ENCODE peak calls at places on chromosomes 11 and 22, in eight cellular contexts. D is activated B cell treated with CpG ODN at 0.5 μM for 24 hours; G is thoracic aorta; K is CD8-positive, alpha-beta T cell; V is psoas muscle; P is AG04450; H is HFF-Myc; I is upper lobe of right lung. Q is an unnamed sample.

GRCh38 chr11:93737904-93738612 is 3.2 kb downstream of the TAF1D start:
- DNase-seq in H (no peak), P (no peak), I (no peak), V (no peak), D (no peak), G (no peak), K (no peak), Q (peak; percentile 44)

GRCh38 chr11:19743622-19744021 is 31.0 kb downstream of the NAV2 start:
- DNase-seq in D (no peak), G (no peak), K (no peak), H (no peak), I (no peak), V (no peak), P (no peak), Q (no peak)

GRCh38 chr11:130070109-130070828 is 575 bp downstream of the APLP2 start:
- DNase-seq in K (peak; percentile 67), G (no peak), V (peak; percentile 66), D (peak; percentile 58), H (no peak), P (no peak), I (peak; percentile 77), Q (peak; percentile 28)

GRCh38 chr11:54946429-54946828 is 239.8 kb downstream of the OR4A5 start:
- DNase-seq in P (no peak), I (no peak), K (no peak), V (no peak), G (no peak), H (no peak), D (no peak), Q (no peak)

GRCh38 chr11:11567862-11568650 is 53.7 kb downstream of the GALNT18 start:
- DNase-seq in V (no peak), P (no peak), I (no peak), H (no peak), D (no peak), K (no peak), G (no peak), Q (peak; percentile 4)

GRCh38 chr11:125123947-125124633 is 12.7 kb upstream of the TMEM218 start:
- DNase-seq in P (no peak), H (peak; percentile 27), V (peak; percentile 77), D (no peak), I (peak; percentile 81), G (no peak), K (no peak), Q (peak; percentile 72)

GRCh38 chr11:128310676-128311445 is 276.5 kb downstream of the ETS1 start:
- DNase-seq in H (no peak), K (peak; percentile 47), G (no peak), I (no peak), V (no peak), P (no peak), D (no peak), Q (peak; percentile 14)

GRCh38 chr11:34564406-34564805 is 50.8 kb upstream of the ELF5 start:
- DNase-seq in I (no peak), K (no peak), G (no peak), P (no peak), V (no peak), H (no peak), D (no peak), Q (peak; percentile 9)

GRCh38 chr11:88704505-88704904 is 361.3 kb downstream of the GRM5 start:
- DNase-seq in I (no peak), H (no peak), V (no peak), P (no peak), D (no peak), G (no peak), K (no peak), Q (peak; percentile 7)

GRCh38 chr11:117597083-117597482 is 199.9 kb downstream of the DSCAML1 start:
- DNase-seq in K (no peak), I (peak; percentile 75), V (no peak), G (no peak), H (no peak), D (no peak), P (no peak), Q (peak; percentile 41)

GRCh38 chr11:18280438-18281046 is 14.5 kb downstream of the SAA1 start:
- DNase-seq in G (no peak), I (no peak), P (no peak), K (no peak), H (no peak), V (no peak), D (no peak), Q (no peak)

GRCh38 chr11:46006418-46007070 is 84.1 kb downstream of the LARGE2 start:
- DNase-seq in V (no peak), H (peak; percentile 73), I (no peak), K (no peak), P (peak; percentile 66), G (no peak), D (no peak), Q (peak; percentile 84)

GRCh38 chr22:27776410-27776958 is 25.1 kb downstream of the MN1 start:
- DNase-seq in D (no peak), V (no peak), I (no peak), H (no peak), G (no peak), P (no peak), K (no peak), Q (no peak)

GRCh38 chr11:88799749-88800500 is 265.9 kb downstream of the GRM5 start:
- DNase-seq in H (no peak), P (no peak), V (no peak), K (no peak), I (no peak), D (no peak), G (no peak), Q (no peak)

GRCh38 chr11:118618991-118619375 is 11.6 kb downstream of the PHLDB1 start:
- DNase-seq in I (peak; percentile 49), G (no peak), K (no peak), D (no peak), H (peak; percentile 70), P (no peak), V (peak; percentile 74), Q (peak; percentile 91)

GRCh38 chr22:25076281-25076680 is 123.4 kb upstream of the CRYBB3 start:
- DNase-seq in D (no peak), G (no peak), K (peak; percentile 64), V (no peak), P (no peak), H (no peak), I (no peak), Q (no peak)

GRCh38 chr22:42273855-42274451 is 3.5 kb upstream of the TCF20 start:
- DNase-seq in D (no peak), I (no peak), K (no peak), V (no peak), G (no peak), H (no peak), P (no peak), Q (no peak)

GRCh38 chr11:17476317-17477083 is at the start of gene ABCC8:
- DNase-seq in V (no peak), I (no peak), G (no peak), K (no peak), P (no peak), D (no peak), H (no peak), Q (no peak)

GRCh38 chr11:71364176-71364671 is 84.0 kb downstream of the DHCR7 start:
- DNase-seq in V (no peak), I (no peak), G (no peak), H (no peak), K (no peak), D (no peak), P (no peak), Q (no peak)

GRCh38 chr11:131691558-131692041 is 321.2 kb downstream of the NTM start:
- DNase-seq in P (no peak), K (no peak), H (no peak), I (no peak), G (no peak), V (no peak), D (no peak), Q (peak; percentile 74)

GRCh38 chr22:20853236-20853660 is 5.4 kb downstream of the PI4KA start:
- DNase-seq in P (no peak), G (no peak), D (no peak), K (no peak), V (no peak), H (no peak), I (no peak), Q (no peak)

GRCh38 chr11:27217948-27218410 is 145.0 kb downstream of the CCDC34 start:
- DNase-seq in G (no peak), D (no peak), H (no peak), P (no peak), V (no peak), K (no peak), I (no peak), Q (peak; percentile 74)

GRCh38 chr22:35984183-35984710 is 44.4 kb downstream of the RBFOX2 start:
- DNase-seq in V (no peak), D (no peak), K (no peak), I (no peak), H (no peak), P (no peak), G (no peak), Q (no peak)

GRCh38 chr11:61923166-61924015 is 6.0 kb upstream of the RAB3IL1 start:
- DNase-seq in P (peak; percentile 34), V (peak; percentile 85), G (no peak), H (peak; percentile 57), I (no peak), D (no peak), K (peak; percentile 36), Q (peak; percentile 53)
- TF ChIP-seq CTCF in P (no peak), V (no peak), G (no peak), H (no peak), I (no peak), D (no peak), K (no peak), Q (no peak)

GRCh38 chr11:7353100-7353499 is 101.4 kb downstream of the SYT9 start:
- DNase-seq in D (peak; percentile 23), H (no peak), G (no peak), I (no peak), V (no peak), P (no peak), K (no peak), Q (peak; percentile 30)
- TF ChIP-seq CTCF in D (no peak), H (peak; percentile 52), G (no peak), I (peak; percentile 36), V (peak; percentile 19), P (peak; percentile 36), K (no peak), Q (peak; percentile 42)

GRCh38 chr11:104872393-104872792 is 25.9 kb downstream of the CASP12 start:
- DNase-seq in G (no peak), P (no peak), K (no peak), V (no peak), I (no peak), H (no peak), D (no peak), Q (no peak)

GRCh38 chr11:104876838-104877500 is 21.3 kb downstream of the CASP12 start:
- DNase-seq in D (no peak), G (no peak), K (no peak), I (no peak), V (no peak), P (no peak), H (no peak), Q (no peak)

GRCh38 chr11:104870910-104871309 is 27.4 kb downstream of the CASP12 start:
- DNase-seq in K (no peak), V (no peak), P (no peak), I (no peak), D (no peak), H (no peak), G (no peak), Q (no peak)

GRCh38 chr11:104876324-104876723 is 21.9 kb downstream of the CASP12 start:
- DNase-seq in K (no peak), P (no peak), H (no peak), V (no peak), I (no peak), G (no peak), D (no peak), Q (no peak)

GRCh38 chr11:104873252-104873651 is 25.0 kb downstream of the CASP12 start:
- DNase-seq in K (no peak), I (no peak), G (no peak), H (no peak), V (no peak), P (no peak), D (no peak), Q (no peak)
- TF ChIP-seq CTCF in K (no peak), I (no peak), G (no peak), H (peak; percentile 25), V (no peak), P (peak; percentile 9), D (no peak), Q (peak; percentile 4)

GRCh38 chr11:115912484-115912945 is 408.3 kb upstream of the CADM1 start:
- DNase-seq in G (no peak), I (no peak), K (no peak), P (no peak), H (no peak), D (no peak), V (no peak), Q (no peak)
- TF ChIP-seq CTCF in G (no peak), I (no peak), K (no peak), P (peak; percentile 54), H (no peak), D (no peak), V (peak; percentile 9), Q (no peak)

Q was measured in cardiac fibroblast.